ENCODE peak calls at places on chromosomes 1 and 21, in nine cellular contexts. One of them, this sample, is unnamed.

GRCh38 chr1:229070168-229070567 is 200.7 kb upstream of the RAB4A start:
- DNase-seq in Calu3: peak; percentile 73
- DNase-seq in globus pallidus: peak; percentile 79
- DNase-seq in NCI-H2081: peak; percentile 81
- DNase-seq in HCEC 1CT: no peak
- DNase-seq in natural killer cell treated with Interleukin-12 subunit alpha and Interleukin-12 subunit beta and Interleukin-15 and Interleukin-18, amount 100 ng/mL, for 72 hours: no peak
- DNase-seq in dorsolateral prefrontal cortex: peak; percentile 66
- DNase-seq in T-helper 2 cell: no peak
- DNase-seq in brain microvascular endothelial cell: peak; percentile 28
- DNase-seq in this sample: peak; percentile 87

GRCh38 chr1:150576794-150577556 is 2.4 kb downstream of the MCL1 start:
- DNase-seq in Calu3: peak; percentile 43
- DNase-seq in globus pallidus: no peak
- DNase-seq in NCI-H2081: no peak
- DNase-seq in HCEC 1CT: no peak
- DNase-seq in natural killer cell treated with Interleukin-12 subunit alpha and Interleukin-12 subunit beta and Interleukin-15 and Interleukin-18, amount 100 ng/mL, for 72 hours: no peak
- DNase-seq in dorsolateral prefrontal cortex: no peak
- DNase-seq in T-helper 2 cell: no peak
- DNase-seq in brain microvascular endothelial cell: no peak
- DNase-seq in this sample: no peak

GRCh38 chr21:41558842-41559241 is 50.9 kb upstream of the TMPRSS2 start:
- DNase-seq in Calu3: no peak
- DNase-seq in globus pallidus: no peak
- DNase-seq in NCI-H2081: no peak
- DNase-seq in HCEC 1CT: no peak
- DNase-seq in natural killer cell treated with Interleukin-12 subunit alpha and Interleukin-12 subunit beta and Interleukin-15 and Interleukin-18, amount 100 ng/mL, for 72 hours: no peak
- DNase-seq in dorsolateral prefrontal cortex: no peak
- DNase-seq in T-helper 2 cell: no peak
- DNase-seq in brain microvascular endothelial cell: no peak
- DNase-seq in this sample: no peak

GRCh38 chr1:203644661-203645510 is 18.3 kb downstream of the ATP2B4 start:
- DNase-seq in Calu3: no peak
- DNase-seq in globus pallidus: no peak
- DNase-seq in NCI-H2081: no peak
- DNase-seq in HCEC 1CT: peak; percentile 72
- DNase-seq in natural killer cell treated with Interleukin-12 subunit alpha and Interleukin-12 subunit beta and Interleukin-15 and Interleukin-18, amount 100 ng/mL, for 72 hours: no peak
- DNase-seq in dorsolateral prefrontal cortex: no peak
- DNase-seq in T-helper 2 cell: no peak
- DNase-seq in brain microvascular endothelial cell: peak; percentile 64
- DNase-seq in this sample: no peak

GRCh38 chr1:7587108-7587507 is 184.0 kb upstream of the VAMP3 start:
- DNase-seq in Calu3: no peak
- DNase-seq in globus pallidus: no peak
- DNase-seq in NCI-H2081: no peak
- DNase-seq in HCEC 1CT: no peak
- DNase-seq in natural killer cell treated with Interleukin-12 subunit alpha and Interleukin-12 subunit beta and Interleukin-15 and Interleukin-18, amount 100 ng/mL, for 72 hours: no peak
- DNase-seq in dorsolateral prefrontal cortex: no peak
- DNase-seq in T-helper 2 cell: no peak
- DNase-seq in brain microvascular endothelial cell: no peak
- DNase-seq in this sample: no peak

GRCh38 chr21:46377789-46378188 is 53.8 kb downstream of the PCNT start:
- DNase-seq in Calu3: no peak
- DNase-seq in globus pallidus: no peak
- DNase-seq in NCI-H2081: no peak
- DNase-seq in HCEC 1CT: no peak
- DNase-seq in natural killer cell treated with Interleukin-12 subunit alpha and Interleukin-12 subunit beta and Interleukin-15 and Interleukin-18, amount 100 ng/mL, for 72 hours: no peak
- DNase-seq in dorsolateral prefrontal cortex: no peak
- DNase-seq in T-helper 2 cell: no peak
- DNase-seq in brain microvascular endothelial cell: no peak
- DNase-seq in this sample: no peak

GRCh38 chr1:71093938-71094337 is 13.1 kb upstream of the ZRANB2 start:
- DNase-seq in Calu3: no peak
- DNase-seq in globus pallidus: no peak
- DNase-seq in NCI-H2081: peak; percentile 19
- DNase-seq in HCEC 1CT: peak; percentile 54
- DNase-seq in natural killer cell treated with Interleukin-12 subunit alpha and Interleukin-12 subunit beta and Interleukin-15 and Interleukin-18, amount 100 ng/mL, for 72 hours: no peak
- DNase-seq in dorsolateral prefrontal cortex: no peak
- DNase-seq in T-helper 2 cell: no peak
- DNase-seq in brain microvascular endothelial cell: no peak
- DNase-seq in this sample: no peak

GRCh38 chr1:174743654-174744561 is 255.8 kb upstream of the CACYBP start:
- DNase-seq in Calu3: no peak
- DNase-seq in globus pallidus: peak; percentile 65
- DNase-seq in NCI-H2081: peak; percentile 40
- DNase-seq in HCEC 1CT: peak; percentile 55
- DNase-seq in natural killer cell treated with Interleukin-12 subunit alpha and Interleukin-12 subunit beta and Interleukin-15 and Interleukin-18, amount 100 ng/mL, for 72 hours: no peak
- DNase-seq in dorsolateral prefrontal cortex: no peak
- DNase-seq in T-helper 2 cell: peak; percentile 54
- DNase-seq in brain microvascular endothelial cell: no peak
- DNase-seq in this sample: no peak

GRCh38 chr21:35860181-35860869 is 200.0 kb downstream of the SETD4 start:
- DNase-seq in Calu3: no peak
- DNase-seq in globus pallidus: no peak
- DNase-seq in NCI-H2081: no peak
- DNase-seq in HCEC 1CT: no peak
- DNase-seq in natural killer cell treated with Interleukin-12 subunit alpha and Interleukin-12 subunit beta and Interleukin-15 and Interleukin-18, amount 100 ng/mL, for 72 hours: no peak
- DNase-seq in dorsolateral prefrontal cortex: no peak
- DNase-seq in T-helper 2 cell: no peak
- DNase-seq in brain microvascular endothelial cell: no peak
- DNase-seq in this sample: no peak

GRCh38 chr1:154970631-154971340 is at the start of gene SHC1:
- DNase-seq in Calu3: peak; percentile 47
- DNase-seq in globus pallidus: peak; percentile 80
- DNase-seq in NCI-H2081: peak; percentile 70
- DNase-seq in HCEC 1CT: peak; percentile 93
- DNase-seq in natural killer cell treated with Interleukin-12 subunit alpha and Interleukin-12 subunit beta and Interleukin-15 and Interleukin-18, amount 100 ng/mL, for 72 hours: no peak
- DNase-seq in dorsolateral prefrontal cortex: peak; percentile 93
- DNase-seq in T-helper 2 cell: peak; percentile 69
- DNase-seq in brain microvascular endothelial cell: peak; percentile 88
- DNase-seq in this sample: peak; percentile 93

GRCh38 chr1:242198421-242198820 is 199.5 kb upstream of the MAP1LC3C start:
- DNase-seq in Calu3: no peak
- DNase-seq in globus pallidus: no peak
- DNase-seq in NCI-H2081: no peak
- DNase-seq in HCEC 1CT: no peak
- DNase-seq in natural killer cell treated with Interleukin-12 subunit alpha and Interleukin-12 subunit beta and Interleukin-15 and Interleukin-18, amount 100 ng/mL, for 72 hours: no peak
- DNase-seq in dorsolateral prefrontal cortex: no peak
- DNase-seq in T-helper 2 cell: no peak
- DNase-seq in brain microvascular endothelial cell: no peak
- DNase-seq in this sample: no peak

GRCh38 chr1:24266398-24266941 is 52.7 kb upstream of the GRHL3 start:
- DNase-seq in Calu3: peak; percentile 81
- DNase-seq in globus pallidus: no peak
- DNase-seq in NCI-H2081: no peak
- DNase-seq in HCEC 1CT: peak; percentile 77
- DNase-seq in natural killer cell treated with Interleukin-12 subunit alpha and Interleukin-12 subunit beta and Interleukin-15 and Interleukin-18, amount 100 ng/mL, for 72 hours: no peak
- DNase-seq in dorsolateral prefrontal cortex: no peak
- DNase-seq in T-helper 2 cell: no peak
- DNase-seq in brain microvascular endothelial cell: peak; percentile 77
- DNase-seq in this sample: no peak

GRCh38 chr1:39973503-39974135 is 18.7 kb downstream of the MFSD2A start:
- DNase-seq in Calu3: peak; percentile 77
- DNase-seq in globus pallidus: peak; percentile 59
- DNase-seq in NCI-H2081: peak; percentile 70
- DNase-seq in HCEC 1CT: peak; percentile 49
- DNase-seq in natural killer cell treated with Interleukin-12 subunit alpha and Interleukin-12 subunit beta and Interleukin-15 and Interleukin-18, amount 100 ng/mL, for 72 hours: peak; percentile 68
- DNase-seq in dorsolateral prefrontal cortex: peak; percentile 75
- DNase-seq in T-helper 2 cell: peak; percentile 66
- DNase-seq in brain microvascular endothelial cell: peak; percentile 55
- DNase-seq in this sample: peak; percentile 80

GRCh38 chr1:15584489-15585363 is at the start of gene AGMAT:
- DNase-seq in Calu3: peak; percentile 61
- DNase-seq in globus pallidus: no peak
- DNase-seq in NCI-H2081: peak; percentile 31
- DNase-seq in HCEC 1CT: peak; percentile 24
- DNase-seq in natural killer cell treated with Interleukin-12 subunit alpha and Interleukin-12 subunit beta and Interleukin-15 and Interleukin-18, amount 100 ng/mL, for 72 hours: peak; percentile 74
- DNase-seq in dorsolateral prefrontal cortex: peak; percentile 11
- DNase-seq in T-helper 2 cell: peak; percentile 73
- DNase-seq in brain microvascular endothelial cell: peak; percentile 17
- DNase-seq in this sample: no peak

GRCh38 chr21:32946654-32947053 is 79.1 kb upstream of the OLIG2 start:
- DNase-seq in Calu3: no peak
- DNase-seq in globus pallidus: no peak
- DNase-seq in NCI-H2081: no peak
- DNase-seq in HCEC 1CT: no peak
- DNase-seq in natural killer cell treated with Interleukin-12 subunit alpha and Interleukin-12 subunit beta and Interleukin-15 and Interleukin-18, amount 100 ng/mL, for 72 hours: no peak
- DNase-seq in dorsolateral prefrontal cortex: no peak
- DNase-seq in T-helper 2 cell: peak; percentile 25
- DNase-seq in brain microvascular endothelial cell: no peak
- DNase-seq in this sample: no peak

GRCh38 chr1:173870252-173871075 is 2.3 kb downstream of the ZBTB37 start:
- DNase-seq in Calu3: no peak
- DNase-seq in globus pallidus: peak; percentile 78
- DNase-seq in NCI-H2081: peak; percentile 73
- DNase-seq in HCEC 1CT: no peak
- DNase-seq in natural killer cell treated with Interleukin-12 subunit alpha and Interleukin-12 subunit beta and Interleukin-15 and Interleukin-18, amount 100 ng/mL, for 72 hours: peak; percentile 83
- DNase-seq in dorsolateral prefrontal cortex: peak; percentile 37
- DNase-seq in T-helper 2 cell: peak; percentile 95
- DNase-seq in brain microvascular endothelial cell: no peak
- DNase-seq in this sample: no peak

GRCh38 chr1:93616221-93616995 is 65.2 kb downstream of the BCAR3 start:
- DNase-seq in Calu3: peak; percentile 25
- DNase-seq in globus pallidus: peak; percentile 19
- DNase-seq in NCI-H2081: no peak
- DNase-seq in HCEC 1CT: no peak
- DNase-seq in natural killer cell treated with Interleukin-12 subunit alpha and Interleukin-12 subunit beta and Interleukin-15 and Interleukin-18, amount 100 ng/mL, for 72 hours: no peak
- DNase-seq in dorsolateral prefrontal cortex: no peak
- DNase-seq in T-helper 2 cell: no peak
- DNase-seq in brain microvascular endothelial cell: no peak
- DNase-seq in this sample: no peak

GRCh38 chr1:25738507-25738906 is 61.5 kb upstream of the SELENON start:
- DNase-seq in Calu3: no peak
- DNase-seq in globus pallidus: no peak
- DNase-seq in NCI-H2081: no peak
- DNase-seq in HCEC 1CT: no peak
- DNase-seq in natural killer cell treated with Interleukin-12 subunit alpha and Interleukin-12 subunit beta and Interleukin-15 and Interleukin-18, amount 100 ng/mL, for 72 hours: no peak
- DNase-seq in dorsolateral prefrontal cortex: no peak
- DNase-seq in T-helper 2 cell: no peak
- DNase-seq in brain microvascular endothelial cell: no peak
- DNase-seq in this sample: no peak

GRCh38 chr1:41980872-41981653 is 62.3 kb upstream of the HIVEP3 start:
- DNase-seq in Calu3: peak; percentile 14
- DNase-seq in globus pallidus: no peak
- DNase-seq in NCI-H2081: no peak
- DNase-seq in HCEC 1CT: no peak
- DNase-seq in natural killer cell treated with Interleukin-12 subunit alpha and Interleukin-12 subunit beta and Interleukin-15 and Interleukin-18, amount 100 ng/mL, for 72 hours: no peak
- DNase-seq in dorsolateral prefrontal cortex: no peak
- DNase-seq in T-helper 2 cell: peak; percentile 25
- DNase-seq in brain microvascular endothelial cell: no peak
- DNase-seq in this sample: no peak

GRCh38 chr1:227447531-227447990 is 115.8 kb upstream of the ZNF678 start:
- DNase-seq in Calu3: peak; percentile 57
- DNase-seq in globus pallidus: no peak
- DNase-seq in NCI-H2081: no peak
- DNase-seq in HCEC 1CT: peak; percentile 55
- DNase-seq in natural killer cell treated with Interleukin-12 subunit alpha and Interleukin-12 subunit beta and Interleukin-15 and Interleukin-18, amount 100 ng/mL, for 72 hours: no peak
- DNase-seq in dorsolateral prefrontal cortex: no peak
- DNase-seq in T-helper 2 cell: no peak
- DNase-seq in brain microvascular endothelial cell: peak; percentile 45
- DNase-seq in this sample: no peak

GRCh38 chr1:29416825-29417557 is 180.7 kb downstream of the PTPRU start:
- DNase-seq in Calu3: no peak
- DNase-seq in globus pallidus: no peak
- DNase-seq in NCI-H2081: no peak
- DNase-seq in HCEC 1CT: no peak
- DNase-seq in natural killer cell treated with Interleukin-12 subunit alpha and Interleukin-12 subunit beta and Interleukin-15 and Interleukin-18, amount 100 ng/mL, for 72 hours: no peak
- DNase-seq in dorsolateral prefrontal cortex: no peak
- DNase-seq in T-helper 2 cell: no peak
- DNase-seq in brain microvascular endothelial cell: no peak
- DNase-seq in this sample: no peak

GRCh38 chr21:16751705-16752104 is 761.1 kb upstream of the CXADR start:
- DNase-seq in Calu3: no peak
- DNase-seq in globus pallidus: no peak
- DNase-seq in NCI-H2081: no peak
- DNase-seq in HCEC 1CT: no peak
- DNase-seq in natural killer cell treated with Interleukin-12 subunit alpha and Interleukin-12 subunit beta and Interleukin-15 and Interleukin-18, amount 100 ng/mL, for 72 hours: no peak
- DNase-seq in dorsolateral prefrontal cortex: no peak
- DNase-seq in T-helper 2 cell: no peak
- DNase-seq in brain microvascular endothelial cell: no peak
- DNase-seq in this sample: no peak

GRCh38 chr1:12153181-12153785 is 13.5 kb upstream of the TNFRSF1B start:
- DNase-seq in Calu3: no peak
- DNase-seq in globus pallidus: peak; percentile 47
- DNase-seq in NCI-H2081: no peak
- DNase-seq in HCEC 1CT: peak; percentile 73
- DNase-seq in natural killer cell treated with Interleukin-12 subunit alpha and Interleukin-12 subunit beta and Interleukin-15 and Interleukin-18, amount 100 ng/mL, for 72 hours: peak; percentile 82
- DNase-seq in dorsolateral prefrontal cortex: no peak
- DNase-seq in T-helper 2 cell: no peak
- DNase-seq in brain microvascular endothelial cell: peak; percentile 72
- DNase-seq in this sample: no peak

GRCh38 chr1:60765204-60765603 is 317.2 kb upstream of the NFIA start:
- DNase-seq in Calu3: peak; percentile 36
- DNase-seq in globus pallidus: peak; percentile 21
- DNase-seq in NCI-H2081: peak; percentile 27
- DNase-seq in HCEC 1CT: no peak
- DNase-seq in natural killer cell treated with Interleukin-12 subunit alpha and Interleukin-12 subunit beta and Interleukin-15 and Interleukin-18, amount 100 ng/mL, for 72 hours: no peak
- DNase-seq in dorsolateral prefrontal cortex: no peak
- DNase-seq in T-helper 2 cell: peak; percentile 18
- DNase-seq in brain microvascular endothelial cell: peak; percentile 22
- DNase-seq in this sample: no peak

GRCh38 chr1:7004181-7004580 is 218.9 kb downstream of the CAMTA1 start:
- DNase-seq in Calu3: no peak
- DNase-seq in globus pallidus: no peak
- DNase-seq in NCI-H2081: no peak
- DNase-seq in HCEC 1CT: no peak
- DNase-seq in natural killer cell treated with Interleukin-12 subunit alpha and Interleukin-12 subunit beta and Interleukin-15 and Interleukin-18, amount 100 ng/mL, for 72 hours: no peak
- DNase-seq in dorsolateral prefrontal cortex: no peak
- DNase-seq in T-helper 2 cell: no peak
- DNase-seq in brain microvascular endothelial cell: no peak
- DNase-seq in this sample: no peak

GRCh38 chr1:28401760-28402159 is 32.2 kb downstream of the PHACTR4 start:
- DNase-seq in Calu3: no peak
- DNase-seq in globus pallidus: no peak
- DNase-seq in NCI-H2081: no peak
- DNase-seq in HCEC 1CT: no peak
- DNase-seq in natural killer cell treated with Interleukin-12 subunit alpha and Interleukin-12 subunit beta and Interleukin-15 and Interleukin-18, amount 100 ng/mL, for 72 hours: no peak
- DNase-seq in dorsolateral prefrontal cortex: no peak
- DNase-seq in T-helper 2 cell: no peak
- DNase-seq in brain microvascular endothelial cell: no peak
- DNase-seq in this sample: no peak

GRCh38 chr1:228265167-228265566 is 57.3 kb downstream of the OBSCN start:
- DNase-seq in Calu3: no peak
- DNase-seq in globus pallidus: no peak
- DNase-seq in NCI-H2081: no peak
- DNase-seq in HCEC 1CT: peak; percentile 26
- DNase-seq in natural killer cell treated with Interleukin-12 subunit alpha and Interleukin-12 subunit beta and Interleukin-15 and Interleukin-18, amount 100 ng/mL, for 72 hours: no peak
- DNase-seq in dorsolateral prefrontal cortex: no peak
- DNase-seq in T-helper 2 cell: no peak
- DNase-seq in brain microvascular endothelial cell: no peak
- DNase-seq in this sample: no peak

GRCh38 chr1:199335496-199335895 is 692.0 kb upstream of the NR5A2 start:
- DNase-seq in Calu3: no peak
- DNase-seq in globus pallidus: no peak
- DNase-seq in NCI-H2081: no peak
- DNase-seq in HCEC 1CT: peak; percentile 35
- DNase-seq in natural killer cell treated with Interleukin-12 subunit alpha and Interleukin-12 subunit beta and Interleukin-15 and Interleukin-18, amount 100 ng/mL, for 72 hours: no peak
- DNase-seq in dorsolateral prefrontal cortex: no peak
- DNase-seq in T-helper 2 cell: no peak
- DNase-seq in brain microvascular endothelial cell: no peak
- DNase-seq in this sample: no peak

GRCh38 chr1:198876371-198876871 is 237.6 kb downstream of the PTPRC start:
- DNase-seq in Calu3: no peak
- DNase-seq in globus pallidus: peak; percentile 73
- DNase-seq in NCI-H2081: peak; percentile 77
- DNase-seq in HCEC 1CT: no peak
- DNase-seq in natural killer cell treated with Interleukin-12 subunit alpha and Interleukin-12 subunit beta and Interleukin-15 and Interleukin-18, amount 100 ng/mL, for 72 hours: no peak
- DNase-seq in dorsolateral prefrontal cortex: peak; percentile 21
- DNase-seq in T-helper 2 cell: no peak
- DNase-seq in brain microvascular endothelial cell: no peak
- DNase-seq in this sample: no peak

GRCh38 chr1:220219865-220220698 is 52.2 kb downstream of the RAB3GAP2 start:
- DNase-seq in Calu3: no peak
- DNase-seq in globus pallidus: no peak
- DNase-seq in NCI-H2081: no peak
- DNase-seq in HCEC 1CT: no peak
- DNase-seq in natural killer cell treated with Interleukin-12 subunit alpha and Interleukin-12 subunit beta and Interleukin-15 and Interleukin-18, amount 100 ng/mL, for 72 hours: no peak
- DNase-seq in dorsolateral prefrontal cortex: no peak
- DNase-seq in T-helper 2 cell: no peak
- DNase-seq in brain microvascular endothelial cell: no peak
- DNase-seq in this sample: no peak

GRCh38 chr1:25024631-25025350 is 94.7 kb upstream of the RUNX3 start:
- DNase-seq in Calu3: no peak
- DNase-seq in globus pallidus: no peak
- DNase-seq in NCI-H2081: no peak
- DNase-seq in HCEC 1CT: no peak
- DNase-seq in natural killer cell treated with Interleukin-12 subunit alpha and Interleukin-12 subunit beta and Interleukin-15 and Interleukin-18, amount 100 ng/mL, for 72 hours: no peak
- DNase-seq in dorsolateral prefrontal cortex: no peak
- DNase-seq in T-helper 2 cell: no peak
- DNase-seq in brain microvascular endothelial cell: no peak
- DNase-seq in this sample: no peak

This sample was measured in ureter.